ENCODE peak calls at places on chromosomes 5 and 9, in five cellular contexts. One of them, this sample, is unnamed.

GRCh38 chr9:7454490-7455110 is 345.0 kb downstream of the DMAC1 start:
- DNase-seq in GM12891: no peak
- DNase-seq in ovary: no peak
- DNase-seq in transverse colon: no peak
- DNase-seq in gastrocnemius medialis: no peak
- DNase-seq in this sample: no peak

GRCh38 chr9:26426732-26427131 is 465.9 kb downstream of the CAAP1 start:
- DNase-seq in GM12891: no peak
- DNase-seq in ovary: no peak
- DNase-seq in transverse colon: no peak
- DNase-seq in gastrocnemius medialis: no peak
- DNase-seq in this sample: no peak

GRCh38 chr5:177256296-177256695 is 47.2 kb downstream of the RAB24 start:
- DNase-seq in GM12891: no peak
- DNase-seq in ovary: no peak
- DNase-seq in transverse colon: no peak
- DNase-seq in gastrocnemius medialis: no peak
- DNase-seq in this sample: no peak

GRCh38 chr5:17228833-17229291 is 11.4 kb downstream of the BASP1 start:
- DNase-seq in GM12891: no peak
- DNase-seq in ovary: no peak
- DNase-seq in transverse colon: no peak
- DNase-seq in gastrocnemius medialis: no peak
- DNase-seq in this sample: no peak

GRCh38 chr5:170278611-170279500 is 18.7 kb downstream of the LCP2 start:
- DNase-seq in GM12891: peak
- DNase-seq in ovary: no peak
- DNase-seq in transverse colon: peak
- DNase-seq in gastrocnemius medialis: peak
- DNase-seq in this sample: no peak

GRCh38 chr9:123399803-123400378 is 43.9 kb downstream of the CRB2 start:
- DNase-seq in GM12891: peak
- DNase-seq in ovary: no peak
- DNase-seq in transverse colon: peak
- DNase-seq in gastrocnemius medialis: no peak
- DNase-seq in this sample: no peak

GRCh38 chr9:108443741-108444140 is 412.0 kb downstream of the ACTL7B start:
- DNase-seq in GM12891: no peak
- DNase-seq in ovary: no peak
- DNase-seq in transverse colon: no peak
- DNase-seq in gastrocnemius medialis: no peak
- DNase-seq in this sample: no peak

GRCh38 chr5:81183811-81184748 is 49.0 kb upstream of the CKMT2 start:
- DNase-seq in GM12891: no peak
- DNase-seq in ovary: no peak
- DNase-seq in transverse colon: no peak
- DNase-seq in gastrocnemius medialis: no peak
- DNase-seq in this sample: no peak

GRCh38 chr9:34507966-34508365 is 14.8 kb downstream of the ENHO start:
- DNase-seq in GM12891: no peak
- DNase-seq in ovary: no peak
- DNase-seq in transverse colon: no peak
- DNase-seq in gastrocnemius medialis: no peak
- DNase-seq in this sample: no peak

GRCh38 chr5:9544502-9545300 is 1.2 kb downstream of the SEMA5A start:
- DNase-seq in GM12891: peak
- DNase-seq in ovary: peak
- DNase-seq in transverse colon: peak
- DNase-seq in gastrocnemius medialis: peak
- DNase-seq in this sample: peak

GRCh38 chr5:173623296-173623771 is 6.9 kb upstream of the BOD1 start:
- DNase-seq in GM12891: no peak
- DNase-seq in ovary: no peak
- DNase-seq in transverse colon: peak
- DNase-seq in gastrocnemius medialis: no peak
- DNase-seq in this sample: no peak

GRCh38 chr5:15472116-15472515 is 27.9 kb upstream of the FBXL7 start:
- DNase-seq in GM12891: no peak
- DNase-seq in ovary: no peak
- DNase-seq in transverse colon: no peak
- DNase-seq in gastrocnemius medialis: no peak
- DNase-seq in this sample: no peak

GRCh38 chr9:113963017-113963620 is 87.0 kb downstream of the ZNF618 start:
- DNase-seq in GM12891: peak
- DNase-seq in ovary: no peak
- DNase-seq in transverse colon: peak
- DNase-seq in gastrocnemius medialis: peak
- DNase-seq in this sample: peak

GRCh38 chr9:113602126-113603119 is 138.9 kb downstream of the RGS3 start:
- DNase-seq in GM12891: peak
- DNase-seq in ovary: peak
- DNase-seq in transverse colon: peak
- DNase-seq in gastrocnemius medialis: no peak
- DNase-seq in this sample: no peak

GRCh38 chr5:154806176-154806575 is 44.2 kb downstream of the FAXDC2 start:
- DNase-seq in GM12891: no peak
- DNase-seq in ovary: no peak
- DNase-seq in transverse colon: no peak
- DNase-seq in gastrocnemius medialis: no peak
- DNase-seq in this sample: no peak

GRCh38 chr9:101381118-101381517 is 3.7 kb downstream of the BAAT start:
- DNase-seq in GM12891: no peak
- DNase-seq in ovary: no peak
- DNase-seq in transverse colon: no peak
- DNase-seq in gastrocnemius medialis: no peak
- DNase-seq in this sample: no peak

GRCh38 chr5:128799945-128800344 is 165.3 kb upstream of the SLC27A6 start:
- DNase-seq in GM12891: no peak
- DNase-seq in ovary: no peak
- DNase-seq in transverse colon: no peak
- DNase-seq in gastrocnemius medialis: no peak
- DNase-seq in this sample: no peak

GRCh38 chr5:147918899-147919298 is 12.6 kb upstream of the C5orf46 start:
- DNase-seq in GM12891: no peak
- DNase-seq in ovary: no peak
- DNase-seq in transverse colon: no peak
- DNase-seq in gastrocnemius medialis: no peak
- DNase-seq in this sample: no peak

GRCh38 chr9:18463991-18464390 is 10.0 kb upstream of the ADAMTSL1 start:
- DNase-seq in GM12891: no peak
- DNase-seq in ovary: no peak
- DNase-seq in transverse colon: no peak
- DNase-seq in gastrocnemius medialis: no peak
- DNase-seq in this sample: no peak

GRCh38 chr9:98263080-98263479 is 7.6 kb upstream of the TBC1D2 start:
- DNase-seq in GM12891: no peak
- DNase-seq in ovary: no peak
- DNase-seq in transverse colon: no peak
- DNase-seq in gastrocnemius medialis: no peak
- DNase-seq in this sample: no peak

GRCh38 chr5:150066901-150067396 is 19.4 kb downstream of the CSF1R start:
- DNase-seq in GM12891: no peak
- DNase-seq in ovary: no peak
- DNase-seq in transverse colon: no peak
- DNase-seq in gastrocnemius medialis: peak
- DNase-seq in this sample: peak

GRCh38 chr5:14153932-14154646 is 10.9 kb downstream of the TRIO start:
- DNase-seq in GM12891: no peak
- DNase-seq in ovary: no peak
- DNase-seq in transverse colon: peak
- DNase-seq in gastrocnemius medialis: peak
- DNase-seq in this sample: no peak
- TF ChIP-seq POLR2A in GM12891: no peak
- TF ChIP-seq POLR2A in ovary: no peak
- TF ChIP-seq POLR2A in transverse colon: no peak
- TF ChIP-seq POLR2A in gastrocnemius medialis: peak
- TF ChIP-seq POLR2A in this sample: peak

DNA sequence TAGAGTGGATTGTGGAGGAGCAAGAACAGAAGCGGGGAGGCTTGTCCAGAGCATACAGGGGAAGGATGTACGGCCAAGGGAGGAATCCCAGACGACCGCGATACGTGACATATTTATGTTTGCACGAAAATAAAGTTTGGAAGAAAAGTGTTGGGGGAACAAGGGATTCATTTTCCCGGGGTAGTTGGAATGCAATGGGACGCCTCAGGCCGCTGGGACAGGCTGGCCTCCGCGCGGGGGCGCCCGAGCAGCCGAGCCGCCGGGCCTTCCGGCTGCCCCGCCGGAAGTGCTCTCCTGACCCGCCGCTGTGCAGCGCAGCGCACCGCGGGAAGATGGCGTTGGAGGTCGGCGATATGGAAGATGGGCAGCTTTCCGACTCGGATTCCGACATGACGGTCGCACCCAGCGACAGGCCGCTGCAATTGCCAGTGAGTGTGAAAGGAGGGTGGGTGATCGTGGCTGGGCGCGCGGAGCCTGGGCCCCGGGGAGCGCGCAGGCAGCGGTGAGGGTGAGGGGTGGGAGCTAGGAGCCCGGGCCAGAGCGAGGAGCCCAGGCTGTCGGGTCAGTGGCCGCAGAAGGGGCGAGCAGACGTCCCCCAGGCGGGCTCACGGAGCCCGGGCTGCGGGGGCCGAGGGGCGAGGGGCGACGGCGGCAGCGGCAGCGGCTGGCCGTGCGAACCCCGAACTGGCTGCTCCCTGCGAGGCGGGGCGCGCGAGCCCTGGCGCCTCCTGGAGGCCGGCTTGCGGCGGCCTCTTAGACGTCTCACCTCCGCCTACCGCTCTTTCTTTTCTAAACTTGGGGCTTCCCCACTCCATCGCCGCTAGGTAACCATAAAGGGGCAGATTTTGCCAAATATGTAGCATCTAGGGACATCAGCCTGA is at the start of gene PHAX:
- DNase-seq in GM12891: peak
- DNase-seq in ovary: peak
- DNase-seq in transverse colon: peak
- DNase-seq in gastrocnemius medialis: peak
- DNase-seq in this sample: peak
- TF ChIP-seq POLR2A in GM12891: peak
- TF ChIP-seq POLR2A in ovary: peak
- TF ChIP-seq POLR2A in transverse colon: peak
- TF ChIP-seq POLR2A in gastrocnemius medialis: peak
- TF ChIP-seq POLR2A in this sample: peak

DNA sequence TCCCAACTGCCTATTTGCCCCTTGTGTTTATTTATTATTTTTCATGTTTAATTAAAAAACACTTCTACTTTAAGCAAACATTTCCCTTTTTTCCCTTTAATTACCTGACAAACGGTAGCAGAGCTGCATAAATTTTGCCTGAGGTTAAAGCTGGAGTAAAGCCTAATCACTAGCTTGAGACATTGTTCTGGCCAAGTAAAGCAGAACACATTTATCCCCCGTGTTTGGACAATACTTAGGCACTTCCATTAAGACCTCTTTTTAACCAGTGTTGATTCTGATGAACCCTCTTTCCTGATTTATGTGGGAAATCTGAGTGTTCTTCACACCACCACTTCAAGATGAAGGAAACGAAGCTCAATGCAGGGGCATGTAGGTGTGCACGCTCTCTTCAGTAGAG is 54.5 kb downstream of the BNC2 start:
- DNase-seq in GM12891: no peak
- DNase-seq in ovary: no peak
- DNase-seq in transverse colon: no peak
- DNase-seq in gastrocnemius medialis: no peak
- DNase-seq in this sample: no peak
- TF ChIP-seq POLR2A in GM12891: no peak
- TF ChIP-seq POLR2A in ovary: no peak
- TF ChIP-seq POLR2A in transverse colon: no peak
- TF ChIP-seq POLR2A in gastrocnemius medialis: no peak
- TF ChIP-seq POLR2A in this sample: no peak

DNA sequence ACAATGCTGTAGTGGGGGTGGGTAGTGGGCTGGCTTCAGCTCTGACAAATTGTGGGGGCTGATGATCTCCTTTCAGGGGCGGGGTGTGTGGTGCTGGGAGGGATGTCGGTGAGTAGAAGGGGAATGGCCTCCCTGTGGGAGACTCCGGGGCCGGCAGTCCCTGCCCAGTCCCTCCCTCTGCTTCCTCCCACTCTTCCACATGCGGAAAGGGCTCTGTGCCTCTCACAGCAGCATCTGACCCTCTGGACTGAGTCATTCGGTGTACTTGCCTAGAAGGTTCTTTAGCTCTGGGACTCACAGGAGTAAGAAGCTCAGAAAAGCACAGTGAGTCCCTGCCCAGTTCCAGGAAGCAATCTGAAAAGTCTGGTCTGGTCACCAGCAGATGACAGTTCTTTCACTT is 14.2 kb downstream of the CD180 start:
- DNase-seq in GM12891: no peak
- DNase-seq in ovary: peak
- DNase-seq in transverse colon: no peak
- DNase-seq in gastrocnemius medialis: peak
- DNase-seq in this sample: peak
- TF ChIP-seq POLR2A in GM12891: no peak
- TF ChIP-seq POLR2A in ovary: no peak
- TF ChIP-seq POLR2A in transverse colon: no peak
- TF ChIP-seq POLR2A in gastrocnemius medialis: peak
- TF ChIP-seq POLR2A in this sample: no peak

GRCh38 chr5:166505546-166505945 is 1785.9 kb upstream of the WWC1 start:
- DNase-seq in GM12891: no peak
- DNase-seq in ovary: no peak
- DNase-seq in transverse colon: no peak
- DNase-seq in gastrocnemius medialis: no peak
- DNase-seq in this sample: no peak
- TF ChIP-seq POLR2A in GM12891: no peak
- TF ChIP-seq POLR2A in ovary: no peak
- TF ChIP-seq POLR2A in transverse colon: no peak
- TF ChIP-seq POLR2A in gastrocnemius medialis: no peak
- TF ChIP-seq POLR2A in this sample: no peak

DNA sequence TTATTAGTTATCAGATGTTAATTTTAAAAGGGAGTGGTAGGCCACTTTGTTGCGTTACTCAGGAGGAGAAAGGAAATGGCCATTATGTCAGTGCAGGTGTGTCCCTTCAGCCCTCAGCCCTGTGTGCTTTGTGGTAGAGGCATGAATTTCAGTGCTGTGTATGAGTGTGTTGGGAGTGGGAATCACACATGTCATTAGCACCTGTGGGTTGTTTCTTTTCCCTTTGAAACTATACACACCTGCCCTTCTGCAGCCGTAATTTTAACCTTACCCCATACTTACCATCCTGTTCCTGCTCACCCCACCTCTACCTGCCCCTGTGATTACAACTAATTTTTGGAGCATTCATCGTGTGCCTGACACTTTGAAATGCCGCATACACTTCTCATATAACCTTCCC is 156.4 kb downstream of the ARHGAP26 start:
- DNase-seq in GM12891: no peak
- DNase-seq in ovary: no peak
- DNase-seq in transverse colon: no peak
- DNase-seq in gastrocnemius medialis: no peak
- DNase-seq in this sample: no peak
- TF ChIP-seq POLR2A in GM12891: no peak
- TF ChIP-seq POLR2A in ovary: no peak
- TF ChIP-seq POLR2A in transverse colon: no peak
- TF ChIP-seq POLR2A in gastrocnemius medialis: no peak
- TF ChIP-seq POLR2A in this sample: no peak

This sample was measured in H54.